ENCODE peak calls at places on chromosome 2, in eight cellular contexts. One of them, this sample, is unnamed.

GRCh38 chr2:196266855-196267254 is 95.5 kb upstream of the STK17B start:
- DNase-seq in HL-60: no peak
- DNase-seq in SK-N-SH: peak; percentile 23
- DNase-seq in sigmoid colon: no peak
- DNase-seq in HepG2: no peak
- DNase-seq in transverse colon: no peak
- DNase-seq in prostate gland: no peak
- DNase-seq in HCT116: no peak
- DNase-seq in this sample: no peak

GRCh38 chr2:61549546-61549945 is 11.4 kb upstream of the XPO1 start:
- DNase-seq in HL-60: no peak
- DNase-seq in SK-N-SH: peak; percentile 13
- DNase-seq in sigmoid colon: no peak
- DNase-seq in HepG2: no peak
- DNase-seq in transverse colon: no peak
- DNase-seq in prostate gland: no peak
- DNase-seq in HCT116: no peak
- DNase-seq in this sample: no peak

GRCh38 chr2:70954886-70955285 is 19.2 kb downstream of the ATP6V1B1 start:
- DNase-seq in HL-60: no peak
- DNase-seq in SK-N-SH: no peak
- DNase-seq in sigmoid colon: no peak
- DNase-seq in HepG2: no peak
- DNase-seq in transverse colon: no peak
- DNase-seq in prostate gland: no peak
- DNase-seq in HCT116: no peak
- DNase-seq in this sample: no peak

GRCh38 chr2:20106746-20107145 is 55.3 kb upstream of the LAPTM4A start:
- DNase-seq in HL-60: no peak
- DNase-seq in SK-N-SH: no peak
- DNase-seq in sigmoid colon: no peak
- DNase-seq in HepG2: no peak
- DNase-seq in transverse colon: peak; percentile 56
- DNase-seq in prostate gland: peak; percentile 26
- DNase-seq in HCT116: no peak
- DNase-seq in this sample: peak; percentile 88

GRCh38 chr2:128605931-128606330 is 287.3 kb upstream of the HS6ST1 start:
- DNase-seq in HL-60: no peak
- DNase-seq in SK-N-SH: no peak
- DNase-seq in sigmoid colon: peak; percentile 40
- DNase-seq in HepG2: no peak
- DNase-seq in transverse colon: no peak
- DNase-seq in prostate gland: no peak
- DNase-seq in HCT116: no peak
- DNase-seq in this sample: no peak

GRCh38 chr2:205171541-205171940 is 510.8 kb upstream of the NRP2 start:
- DNase-seq in HL-60: no peak
- DNase-seq in SK-N-SH: no peak
- DNase-seq in sigmoid colon: no peak
- DNase-seq in HepG2: no peak
- DNase-seq in transverse colon: no peak
- DNase-seq in prostate gland: no peak
- DNase-seq in HCT116: no peak
- DNase-seq in this sample: no peak

GRCh38 chr2:197904446-197904845 is 100.1 kb downstream of the PLCL1 start:
- DNase-seq in HL-60: no peak
- DNase-seq in SK-N-SH: no peak
- DNase-seq in sigmoid colon: no peak
- DNase-seq in HepG2: no peak
- DNase-seq in transverse colon: no peak
- DNase-seq in prostate gland: no peak
- DNase-seq in HCT116: no peak
- DNase-seq in this sample: no peak

GRCh38 chr2:83071914-83072313 is 1387.2 kb downstream of the SUCLG1 start:
- DNase-seq in HL-60: no peak
- DNase-seq in SK-N-SH: no peak
- DNase-seq in sigmoid colon: no peak
- DNase-seq in HepG2: no peak
- DNase-seq in transverse colon: no peak
- DNase-seq in prostate gland: no peak
- DNase-seq in HCT116: no peak
- DNase-seq in this sample: peak; percentile 28

GRCh38 chr2:65514555-65515195 is 82.3 kb upstream of the SPRED2 start:
- DNase-seq in HL-60: no peak
- DNase-seq in SK-N-SH: no peak
- DNase-seq in sigmoid colon: no peak
- DNase-seq in HepG2: no peak
- DNase-seq in transverse colon: no peak
- DNase-seq in prostate gland: no peak
- DNase-seq in HCT116: no peak
- DNase-seq in this sample: no peak

GRCh38 chr2:234967874-234968208 is 16.0 kb downstream of the SH3BP4 start:
- DNase-seq in HL-60: no peak
- DNase-seq in SK-N-SH: no peak
- DNase-seq in sigmoid colon: no peak
- DNase-seq in HepG2: no peak
- DNase-seq in transverse colon: peak; percentile 35
- DNase-seq in prostate gland: no peak
- DNase-seq in HCT116: no peak
- DNase-seq in this sample: no peak

GRCh38 chr2:145484443-145485086 is 964.6 kb upstream of the ZEB2 start:
- DNase-seq in HL-60: no peak
- DNase-seq in SK-N-SH: no peak
- DNase-seq in sigmoid colon: no peak
- DNase-seq in HepG2: no peak
- DNase-seq in transverse colon: no peak
- DNase-seq in prostate gland: no peak
- DNase-seq in HCT116: peak; percentile 69
- DNase-seq in this sample: peak; percentile 10

GRCh38 chr2:215441560-215442391 is 5.9 kb upstream of the FN1 start:
- DNase-seq in HL-60: no peak
- DNase-seq in SK-N-SH: no peak
- DNase-seq in sigmoid colon: no peak
- DNase-seq in HepG2: no peak
- DNase-seq in transverse colon: no peak
- DNase-seq in prostate gland: no peak
- DNase-seq in HCT116: no peak
- DNase-seq in this sample: no peak

GRCh38 chr2:146716591-146716990 is 1128.2 kb upstream of the ACVR2A start:
- DNase-seq in HL-60: no peak
- DNase-seq in SK-N-SH: no peak
- DNase-seq in sigmoid colon: no peak
- DNase-seq in HepG2: no peak
- DNase-seq in transverse colon: no peak
- DNase-seq in prostate gland: no peak
- DNase-seq in HCT116: no peak
- DNase-seq in this sample: no peak

GRCh38 chr2:61443342-61444041 is 27.4 kb downstream of the USP34 start:
- DNase-seq in HL-60: no peak
- DNase-seq in SK-N-SH: no peak
- DNase-seq in sigmoid colon: no peak
- DNase-seq in HepG2: peak; percentile 92
- DNase-seq in transverse colon: no peak
- DNase-seq in prostate gland: no peak
- DNase-seq in HCT116: no peak
- DNase-seq in this sample: no peak

GRCh38 chr2:197219636-197220035 is 90.9 kb downstream of the ANKRD44 start:
- DNase-seq in HL-60: no peak
- DNase-seq in SK-N-SH: no peak
- DNase-seq in sigmoid colon: no peak
- DNase-seq in HepG2: no peak
- DNase-seq in transverse colon: no peak
- DNase-seq in prostate gland: no peak
- DNase-seq in HCT116: no peak
- DNase-seq in this sample: no peak

GRCh38 chr2:1686784-1687105 is 57.6 kb downstream of the PXDN start:
- DNase-seq in HL-60: no peak
- DNase-seq in SK-N-SH: no peak
- DNase-seq in sigmoid colon: peak; percentile 91
- DNase-seq in HepG2: no peak
- DNase-seq in transverse colon: no peak
- DNase-seq in prostate gland: peak; percentile 55
- DNase-seq in HCT116: no peak
- DNase-seq in this sample: no peak

GRCh38 chr2:221602938-221603337 is 30.8 kb upstream of the EPHA4 start:
- DNase-seq in HL-60: no peak
- DNase-seq in SK-N-SH: no peak
- DNase-seq in sigmoid colon: no peak
- DNase-seq in HepG2: no peak
- DNase-seq in transverse colon: no peak
- DNase-seq in prostate gland: no peak
- DNase-seq in HCT116: no peak
- DNase-seq in this sample: no peak

GRCh38 chr2:46489430-46489829 is 10.1 kb downstream of the TMEM247 start:
- DNase-seq in HL-60: no peak
- DNase-seq in SK-N-SH: peak; percentile 50
- DNase-seq in sigmoid colon: no peak
- DNase-seq in HepG2: no peak
- DNase-seq in transverse colon: no peak
- DNase-seq in prostate gland: no peak
- DNase-seq in HCT116: no peak
- DNase-seq in this sample: no peak

GRCh38 chr2:171763602-171764001 is 76.3 kb downstream of the DYNC1I2 start:
- DNase-seq in HL-60: no peak
- DNase-seq in SK-N-SH: no peak
- DNase-seq in sigmoid colon: no peak
- DNase-seq in HepG2: peak; percentile 54
- DNase-seq in transverse colon: no peak
- DNase-seq in prostate gland: no peak
- DNase-seq in HCT116: no peak
- DNase-seq in this sample: no peak

GRCh38 chr2:55408946-55409868 is 10.4 kb downstream of the CCDC88A start:
- DNase-seq in HL-60: no peak
- DNase-seq in SK-N-SH: no peak
- DNase-seq in sigmoid colon: no peak
- DNase-seq in HepG2: no peak
- DNase-seq in transverse colon: no peak
- DNase-seq in prostate gland: no peak
- DNase-seq in HCT116: no peak
- DNase-seq in this sample: peak; percentile 24

GRCh38 chr2:28401948-28402550 is 9.4 kb downstream of the FOSL2 start:
- DNase-seq in HL-60: no peak
- DNase-seq in SK-N-SH: no peak
- DNase-seq in sigmoid colon: peak; percentile 56
- DNase-seq in HepG2: no peak
- DNase-seq in transverse colon: no peak
- DNase-seq in prostate gland: no peak
- DNase-seq in HCT116: no peak
- DNase-seq in this sample: no peak

GRCh38 chr2:157312866-157313486 is 12.6 kb downstream of the ERMN start:
- DNase-seq in HL-60: no peak
- DNase-seq in SK-N-SH: no peak
- DNase-seq in sigmoid colon: no peak
- DNase-seq in HepG2: no peak
- DNase-seq in transverse colon: no peak
- DNase-seq in prostate gland: no peak
- DNase-seq in HCT116: no peak
- DNase-seq in this sample: no peak

GRCh38 chr2:175275499-175275898 is 94.0 kb upstream of the ATP5MC3 start:
- DNase-seq in HL-60: no peak
- DNase-seq in SK-N-SH: peak; percentile 37
- DNase-seq in sigmoid colon: no peak
- DNase-seq in HepG2: no peak
- DNase-seq in transverse colon: no peak
- DNase-seq in prostate gland: no peak
- DNase-seq in HCT116: no peak
- DNase-seq in this sample: no peak

GRCh38 chr2:85001595-85001994 is 30.6 kb downstream of the KCMF1 start:
- DNase-seq in HL-60: no peak
- DNase-seq in SK-N-SH: no peak
- DNase-seq in sigmoid colon: no peak
- DNase-seq in HepG2: no peak
- DNase-seq in transverse colon: no peak
- DNase-seq in prostate gland: no peak
- DNase-seq in HCT116: no peak
- DNase-seq in this sample: no peak

GRCh38 chr2:60275958-60276357 is 277.5 kb downstream of the BCL11A start:
- DNase-seq in HL-60: no peak
- DNase-seq in SK-N-SH: no peak
- DNase-seq in sigmoid colon: no peak
- DNase-seq in HepG2: no peak
- DNase-seq in transverse colon: no peak
- DNase-seq in prostate gland: no peak
- DNase-seq in HCT116: no peak
- DNase-seq in this sample: peak; percentile 42

DNA sequence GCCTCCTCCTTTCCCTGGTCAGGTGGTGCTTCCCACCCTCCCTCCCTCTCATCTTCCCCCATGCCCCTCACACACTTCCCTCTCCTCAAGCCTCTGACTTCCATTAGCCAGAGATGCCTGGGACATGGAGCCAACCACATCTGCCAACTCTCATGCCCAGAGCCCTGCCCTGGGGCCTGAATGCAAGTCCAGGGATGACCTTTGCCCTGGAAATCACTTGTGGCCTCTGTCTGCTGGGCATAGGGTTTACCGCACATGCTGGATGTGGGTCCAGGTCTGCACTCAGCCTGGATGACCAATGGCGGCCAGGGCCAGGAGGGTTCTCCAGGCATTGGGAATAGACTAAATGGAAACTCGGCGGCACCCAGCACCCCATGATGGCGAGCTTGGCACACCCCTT is 98.9 kb downstream of the SEPTIN10 start:
- DNase-seq in HL-60: no peak
- DNase-seq in SK-N-SH: no peak
- DNase-seq in sigmoid colon: no peak
- DNase-seq in HepG2: no peak
- DNase-seq in transverse colon: no peak
- DNase-seq in prostate gland: no peak
- DNase-seq in HCT116: no peak
- DNase-seq in this sample: no peak
- TF ChIP-seq CTCF in HL-60: no peak
- TF ChIP-seq CTCF in SK-N-SH: no peak
- TF ChIP-seq CTCF in sigmoid colon: no peak
- TF ChIP-seq CTCF in HepG2: no peak
- TF ChIP-seq CTCF in transverse colon: no peak
- TF ChIP-seq CTCF in prostate gland: no peak
- TF ChIP-seq CTCF in HCT116: no peak
- TF ChIP-seq CTCF in this sample: no peak

GRCh38 chr2:26850565-26850964 is 2.6 kb downstream of the DPYSL5 start:
- DNase-seq in HL-60: no peak
- DNase-seq in SK-N-SH: no peak
- DNase-seq in sigmoid colon: no peak
- DNase-seq in HepG2: no peak
- DNase-seq in transverse colon: no peak
- DNase-seq in prostate gland: no peak
- DNase-seq in HCT116: no peak
- DNase-seq in this sample: no peak
- H3K27me3 ChIP-seq in HL-60: peaks cover 65% of the 10 kb centered on the region
- H3K27me3 ChIP-seq in SK-N-SH: peaks cover 71% of the 10 kb centered on the region
- H3K27me3 ChIP-seq in sigmoid colon: peaks cover 35% of the 10 kb centered on the region
- H3K27me3 ChIP-seq in HepG2: peaks cover 21% of the 10 kb centered on the region
- H3K27me3 ChIP-seq in transverse colon: peaks cover 98% of the 10 kb centered on the region
- H3K27me3 ChIP-seq in prostate gland: peaks cover 34% of the 10 kb centered on the region
- H3K27me3 ChIP-seq in HCT116: no peaks in the 10 kb centered on the region
- H3K27me3 ChIP-seq in this sample: peaks cover 85% of the 10 kb centered on the region

GRCh38 chr2:218954541-218955300 is 4.7 kb upstream of the CDK5R2 start:
- DNase-seq in HL-60: no peak
- DNase-seq in SK-N-SH: no peak
- DNase-seq in sigmoid colon: no peak
- DNase-seq in HepG2: no peak
- DNase-seq in transverse colon: no peak
- DNase-seq in prostate gland: no peak
- DNase-seq in HCT116: no peak
- DNase-seq in this sample: no peak
- TF ChIP-seq POLR2AphosphoS5 in HL-60: no peak
- TF ChIP-seq POLR2AphosphoS5 in SK-N-SH: no peak
- TF ChIP-seq POLR2AphosphoS5 in sigmoid colon: no peak
- TF ChIP-seq POLR2AphosphoS5 in HepG2: no peak
- TF ChIP-seq POLR2AphosphoS5 in transverse colon: no peak
- TF ChIP-seq POLR2AphosphoS5 in prostate gland: no peak
- TF ChIP-seq POLR2AphosphoS5 in HCT116: no peak
- TF ChIP-seq POLR2AphosphoS5 in this sample: no peak

GRCh38 chr2:120552800-120553471 is 182.7 kb upstream of the GLI2 start:
- DNase-seq in HL-60: peak; percentile 11
- DNase-seq in SK-N-SH: no peak
- DNase-seq in sigmoid colon: peak; percentile 85
- DNase-seq in HepG2: peak; percentile 90
- DNase-seq in transverse colon: peak; percentile 84
- DNase-seq in prostate gland: peak; percentile 85
- DNase-seq in HCT116: peak; percentile 84
- DNase-seq in this sample: peak; percentile 98
- TF ChIP-seq CTCF in HL-60: peak; percentile 13
- TF ChIP-seq CTCF in SK-N-SH: no peak
- TF ChIP-seq CTCF in sigmoid colon: peak; percentile 6
- TF ChIP-seq CTCF in HepG2: peak; percentile 99
- TF ChIP-seq CTCF in transverse colon: peak; percentile 46
- TF ChIP-seq CTCF in prostate gland: peak; percentile 79
- TF ChIP-seq CTCF in HCT116: peak; percentile 72
- TF ChIP-seq CTCF in this sample: peak; percentile 76